ENCODE peak calls at places on chromosomes 5 and 9, in five cellular contexts. One of them, this sample, is unnamed.
A peak's percentile ranks its signal among the peaks of the same experiment; 100 is the strongest.

GRCh38 chr9:86322973-86323644 is 31.1 kb downstream of the TUT7 start:
- DNase-seq in anterior cingulate cortex: no peak
- DNase-seq in GM04503: peak; percentile 73
- DNase-seq in body of pancreas: no peak
- DNase-seq in LoVo: no peak
- DNase-seq in this sample: no peak

GRCh38 chr5:21646469-21646868 is 1206.7 kb downstream of the CDH12 start:
- DNase-seq in anterior cingulate cortex: no peak
- DNase-seq in GM04503: no peak
- DNase-seq in body of pancreas: no peak
- DNase-seq in LoVo: no peak
- DNase-seq in this sample: no peak

GRCh38 chr9:137070906-137071275 is 534 bp upstream of the SAPCD2 start:
- DNase-seq in anterior cingulate cortex: peak; percentile 59
- DNase-seq in GM04503: no peak
- DNase-seq in body of pancreas: no peak
- DNase-seq in LoVo: no peak
- DNase-seq in this sample: no peak

GRCh38 chr5:93790401-93790800 is 49.0 kb upstream of the POU5F2 start:
- DNase-seq in anterior cingulate cortex: no peak
- DNase-seq in GM04503: no peak
- DNase-seq in body of pancreas: no peak
- DNase-seq in LoVo: no peak
- DNase-seq in this sample: no peak

GRCh38 chr9:128143409-128144238 is 5.6 kb upstream of the LCN2 start:
- DNase-seq in anterior cingulate cortex: no peak
- DNase-seq in GM04503: no peak
- DNase-seq in body of pancreas: no peak
- DNase-seq in LoVo: no peak
- DNase-seq in this sample: no peak

GRCh38 chr9:84940294-84940693 is 270.8 kb downstream of the NTRK2 start:
- DNase-seq in anterior cingulate cortex: no peak
- DNase-seq in GM04503: no peak
- DNase-seq in body of pancreas: no peak
- DNase-seq in LoVo: no peak
- DNase-seq in this sample: no peak

GRCh38 chr9:97518909-97519307 is 17.4 kb downstream of the TMOD1 start:
- DNase-seq in anterior cingulate cortex: no peak
- DNase-seq in GM04503: peak; percentile 48
- DNase-seq in body of pancreas: peak; percentile 65
- DNase-seq in LoVo: peak; percentile 63
- DNase-seq in this sample: no peak

GRCh38 chr5:57804007-57804444 is 321.4 kb upstream of the ACTBL2 start:
- DNase-seq in anterior cingulate cortex: no peak
- DNase-seq in GM04503: peak; percentile 97
- DNase-seq in body of pancreas: no peak
- DNase-seq in LoVo: peak; percentile 9
- DNase-seq in this sample: no peak

GRCh38 chr5:81121836-81122235 is 111.3 kb upstream of the CKMT2 start:
- DNase-seq in anterior cingulate cortex: peak; percentile 21
- DNase-seq in GM04503: no peak
- DNase-seq in body of pancreas: no peak
- DNase-seq in LoVo: no peak
- DNase-seq in this sample: no peak

GRCh38 chr9:126461029-126461428 is 134.4 kb downstream of the MVB12B start:
- DNase-seq in anterior cingulate cortex: no peak
- DNase-seq in GM04503: no peak
- DNase-seq in body of pancreas: no peak
- DNase-seq in LoVo: no peak
- DNase-seq in this sample: no peak